ENCODE peak calls at places on chromosomes 7 and 10, in ten cellular contexts. P, Z, V, M, E, G, C, N, Y and D are unnamed samples.

GRCh38 chr7:37322831-37323230 is 125.8 kb downstream of the ELMO1 start:
- DNase-seq in P (no peak), C (no peak), M (no peak), Z (no peak), N (no peak), V (no peak), Y (no peak), E (no peak), G (no peak), D (no peak)

GRCh38 chr7:291302-292092 is 1.5 kb downstream of the FOXL3 start:
- DNase-seq in N (no peak), C (no peak), P (no peak), Z (no peak), M (no peak), E (no peak), G (no peak), Y (no peak), V (no peak), D (no peak)

GRCh38 chr7:89770156-89770555 is 384.1 kb upstream of the STEAP1 start:
- DNase-seq in E (no peak), G (no peak), V (no peak), Z (no peak), P (no peak), Y (no peak), N (no peak), M (no peak), C (no peak), D (no peak)

GRCh38 chr7:47946581-47947354 is 1.5 kb downstream of the PKD1L1 start:
- DNase-seq in P (no peak), M (no peak), N (no peak), C (no peak), V (no peak), Z (no peak), Y (no peak), E (no peak), G (no peak), D (no peak)

GRCh38 chr10:126749030-126749655 is 78.7 kb upstream of the C10orf90 start:
- DNase-seq in V (no peak), G (peak), C (peak), E (peak), P (peak), Y (peak), N (no peak), M (peak), Z (peak), D (peak)

GRCh38 chr7:31043035-31043434 is 9.1 kb upstream of the ADCYAP1R1 start:
- DNase-seq in G (no peak), P (no peak), Z (no peak), C (peak), E (no peak), V (no peak), M (no peak), N (no peak), Y (no peak), D (no peak)

GRCh38 chr10:775245-776075 is 86.0 kb upstream of the DIP2C start:
- DNase-seq in M (no peak), C (no peak), N (peak), V (no peak), Z (no peak), P (no peak), Y (no peak), E (peak), G (no peak), D (no peak)

GRCh38 chr7:1460757-1461639 is 1.7 kb upstream of the MICALL2 start:
- DNase-seq in M (peak), C (peak), Z (no peak), Y (no peak), E (no peak), G (no peak), N (no peak), V (no peak), P (no peak), D (no peak)

GRCh38 chr7:95472521-95473160 is 13.1 kb upstream of the ASB4 start:
- DNase-seq in M (no peak), E (no peak), Z (no peak), Y (no peak), C (no peak), V (no peak), G (no peak), P (no peak), N (no peak), D (peak)

GRCh38 chr10:91776266-91776665 is 22.0 kb upstream of the TNKS2 start:
- DNase-seq in G (no peak), V (no peak), P (no peak), C (no peak), Y (no peak), Z (no peak), M (no peak), E (no peak), N (no peak), D (no peak)

GRCh38 chr7:81284576-81284975 is 365.7 kb upstream of the SEMA3C start:
- DNase-seq in Z (no peak), V (no peak), E (no peak), C (no peak), G (no peak), P (no peak), Y (no peak), N (no peak), M (no peak), D (no peak)

GRCh38 chr10:94069884-94070283 is 76.2 kb downstream of the PLCE1 start:
- DNase-seq in Z (no peak), E (no peak), M (no peak), N (no peak), V (no peak), Y (no peak), C (no peak), P (no peak), G (no peak), D (no peak)

GRCh38 chr7:44461387-44461786 is 29.1 kb downstream of the NUDCD3 start:
- DNase-seq in P (no peak), Z (no peak), E (no peak), N (no peak), M (no peak), G (peak), V (no peak), C (no peak), Y (peak), D (no peak)

GRCh38 chr7:34875481-34875880 is 161.8 kb downstream of the DPY19L1 start:
- DNase-seq in V (no peak), P (no peak), E (no peak), M (no peak), N (no peak), Z (no peak), G (no peak), C (peak), Y (no peak), D (no peak)

GRCh38 chr7:48839108-48839507 is 85.2 kb upstream of the CDC14C start:
- DNase-seq in V (no peak), P (no peak), Z (no peak), M (no peak), Y (no peak), G (no peak), E (no peak), N (no peak), C (no peak), D (no peak)

GRCh38 chr10:70267161-70267933 is 16.5 kb downstream of the NPFFR1 start:
- DNase-seq in M (no peak), Y (peak), C (no peak), P (no peak), Z (no peak), V (no peak), G (no peak), N (no peak), E (no peak), D (no peak)